ENCODE peak calls at places on chromosomes 11 and 22, in four cellular contexts. D is stimulated activated naive B cell treated with anti-CD40 and anti-IgM and Interleukin-4, amounts not matched to agents 10 μg/mL and 1 μg/mL and 100 μg/mL, for 72 hours; T is GM20000; Y is A172. N is an unnamed sample.

GRCh38 chr11:10376061-10376460 is 71.2 kb downstream of the ADM start:
- DNase-seq in D (no peak), T (no peak), Y (no peak), N (no peak)

GRCh38 chr11:131129474-131129873 is 213.2 kb upstream of the SNX19 start:
- DNase-seq in D (no peak), T (no peak), Y (no peak), N (no peak)

GRCh38 chr11:125082611-125083311 is 19.7 kb downstream of the SLC37A2 start:
- DNase-seq in D (no peak), T (no peak), Y (peak), N (no peak)

GRCh38 chr11:46183819-46184218 is 62.6 kb upstream of the PHF21A start:
- DNase-seq in D (no peak), T (no peak), Y (no peak), N (no peak)

GRCh38 chr11:76665921-76666351 is 4.6 kb downstream of the LRRC32 start:
- DNase-seq in D (no peak), T (no peak), Y (no peak), N (no peak)

GRCh38 chr11:64207247-64208085 is 945 bp downstream of the FERMT3 start:
- DNase-seq in D (peak), T (peak), Y (peak), N (no peak)

GRCh38 chr11:63518548-63518947 is 12.7 kb downstream of the LGALS12 start:
- DNase-seq in D (no peak), T (no peak), Y (peak), N (no peak)

GRCh38 chr11:74307409-74307808 is 4.0 kb downstream of the P4HA3 start:
- DNase-seq in D (no peak), T (no peak), Y (no peak), N (no peak)

GRCh38 chr22:41799486-41800347 is 762 bp upstream of the CCDC134 start:
- DNase-seq in D (peak), T (peak), Y (no peak), N (no peak)